ENCODE peak calls at places on chromosomes 6 and 20, in eight cellular contexts. One of them, this sample, is unnamed.

GRCh38 chr6:146189131-146189530 is 160.3 kb downstream of the GRM1 start:
- DNase-seq in neural crest cell: no peak
- DNase-seq in AG10803: no peak
- DNase-seq in NB4: no peak
- DNase-seq in IMR-90: no peak
- DNase-seq in fibroblast of pulmonary artery: no peak
- DNase-seq in GM12865: no peak
- DNase-seq in astrocyte of the spinal cord: no peak
- DNase-seq in this sample: no peak

GRCh38 chr6:21522773-21523490 is 70.6 kb upstream of the SOX4 start:
- DNase-seq in NB4: no peak
- DNase-seq in IMR-90: no peak
- DNase-seq in AG10803: no peak
- DNase-seq in neural crest cell: no peak
- DNase-seq in GM12865: no peak
- DNase-seq in astrocyte of the spinal cord: no peak
- DNase-seq in fibroblast of pulmonary artery: no peak
- DNase-seq in this sample: no peak

GRCh38 chr20:11375368-11375767 is 542.3 kb upstream of the BTBD3 start:
- DNase-seq in neural crest cell: no peak
- DNase-seq in AG10803: no peak
- DNase-seq in NB4: no peak
- DNase-seq in IMR-90: no peak
- DNase-seq in astrocyte of the spinal cord: no peak
- DNase-seq in GM12865: no peak
- DNase-seq in fibroblast of pulmonary artery: no peak
- DNase-seq in this sample: no peak

GRCh38 chr6:52524921-52525320 is 51.9 kb downstream of the TRAM2 start:
- DNase-seq in AG10803: no peak
- DNase-seq in neural crest cell: no peak
- DNase-seq in NB4: no peak
- DNase-seq in fibroblast of pulmonary artery: no peak
- DNase-seq in GM12865: no peak
- DNase-seq in IMR-90: no peak
- DNase-seq in astrocyte of the spinal cord: no peak
- DNase-seq in this sample: peak; percentile 38

GRCh38 chr6:136526196-136526930 is 23.9 kb downstream of the MAP7 start:
- DNase-seq in NB4: peak; percentile 88
- DNase-seq in neural crest cell: peak; percentile 35
- DNase-seq in astrocyte of the spinal cord: peak; percentile 62
- DNase-seq in GM12865: no peak
- DNase-seq in AG10803: peak; percentile 76
- DNase-seq in fibroblast of pulmonary artery: peak; percentile 73
- DNase-seq in IMR-90: peak; percentile 63
- DNase-seq in this sample: no peak

GRCh38 chr6:72916298-72916697 is 294.4 kb downstream of the KCNQ5 start:
- DNase-seq in AG10803: no peak
- DNase-seq in GM12865: no peak
- DNase-seq in NB4: no peak
- DNase-seq in IMR-90: no peak
- DNase-seq in astrocyte of the spinal cord: no peak
- DNase-seq in fibroblast of pulmonary artery: peak; percentile 63
- DNase-seq in neural crest cell: no peak
- DNase-seq in this sample: no peak

GRCh38 chr20:14234666-14235295 is 102.6 kb downstream of the FLRT3 start:
- DNase-seq in NB4: no peak
- DNase-seq in AG10803: peak; percentile 64
- DNase-seq in astrocyte of the spinal cord: peak; percentile 38
- DNase-seq in neural crest cell: no peak
- DNase-seq in GM12865: no peak
- DNase-seq in fibroblast of pulmonary artery: peak; percentile 33
- DNase-seq in IMR-90: peak; percentile 65
- DNase-seq in this sample: no peak

GRCh38 chr20:23235173-23236027 is 115.2 kb upstream of the NXT1 start:
- DNase-seq in AG10803: peak; percentile 47
- DNase-seq in NB4: peak; percentile 86
- DNase-seq in GM12865: peak; percentile 65
- DNase-seq in neural crest cell: peak; percentile 58
- DNase-seq in fibroblast of pulmonary artery: peak; percentile 83
- DNase-seq in IMR-90: peak; percentile 54
- DNase-seq in astrocyte of the spinal cord: peak; percentile 52
- DNase-seq in this sample: no peak

GRCh38 chr6:147119310-147119709 is 84.9 kb upstream of the STXBP5 start:
- DNase-seq in fibroblast of pulmonary artery: no peak
- DNase-seq in AG10803: no peak
- DNase-seq in astrocyte of the spinal cord: no peak
- DNase-seq in neural crest cell: no peak
- DNase-seq in IMR-90: no peak
- DNase-seq in GM12865: no peak
- DNase-seq in NB4: no peak
- DNase-seq in this sample: no peak

GRCh38 chr20:32251470-32251869 is 26.0 kb upstream of the KIF3B start:
- DNase-seq in neural crest cell: no peak
- DNase-seq in IMR-90: no peak
- DNase-seq in astrocyte of the spinal cord: no peak
- DNase-seq in GM12865: no peak
- DNase-seq in fibroblast of pulmonary artery: no peak
- DNase-seq in NB4: no peak
- DNase-seq in AG10803: no peak
- DNase-seq in this sample: no peak

GRCh38 chr6:119308048-119308570 is 41.5 kb downstream of the MAN1A1 start:
- DNase-seq in fibroblast of pulmonary artery: peak; percentile 62
- DNase-seq in AG10803: peak; percentile 86
- DNase-seq in neural crest cell: no peak
- DNase-seq in astrocyte of the spinal cord: peak; percentile 67
- DNase-seq in GM12865: no peak
- DNase-seq in IMR-90: peak; percentile 84
- DNase-seq in NB4: peak; percentile 13
- DNase-seq in this sample: no peak

GRCh38 chr6:87945181-87945580 is 102.5 kb upstream of the SPACA1 start:
- DNase-seq in GM12865: no peak
- DNase-seq in astrocyte of the spinal cord: no peak
- DNase-seq in neural crest cell: no peak
- DNase-seq in fibroblast of pulmonary artery: no peak
- DNase-seq in IMR-90: no peak
- DNase-seq in AG10803: no peak
- DNase-seq in NB4: no peak
- DNase-seq in this sample: no peak

GRCh38 chr6:87941556-87942358 is 105.9 kb upstream of the SPACA1 start:
- DNase-seq in GM12865: no peak
- DNase-seq in AG10803: no peak
- DNase-seq in neural crest cell: no peak
- DNase-seq in IMR-90: no peak
- DNase-seq in astrocyte of the spinal cord: no peak
- DNase-seq in fibroblast of pulmonary artery: no peak
- DNase-seq in NB4: no peak
- DNase-seq in this sample: no peak

GRCh38 chr6:87945966-87946365 is 101.7 kb upstream of the SPACA1 start:
- DNase-seq in fibroblast of pulmonary artery: no peak
- DNase-seq in AG10803: peak; percentile 39
- DNase-seq in IMR-90: no peak
- DNase-seq in NB4: no peak
- DNase-seq in astrocyte of the spinal cord: no peak
- DNase-seq in neural crest cell: no peak
- DNase-seq in GM12865: no peak
- DNase-seq in this sample: no peak

GRCh38 chr6:87943191-87943590 is 104.5 kb upstream of the SPACA1 start:
- DNase-seq in GM12865: no peak
- DNase-seq in AG10803: no peak
- DNase-seq in neural crest cell: no peak
- DNase-seq in astrocyte of the spinal cord: no peak
- DNase-seq in NB4: no peak
- DNase-seq in IMR-90: no peak
- DNase-seq in fibroblast of pulmonary artery: no peak
- DNase-seq in this sample: no peak

GRCh38 chr6:87944541-87944954 is 103.1 kb upstream of the SPACA1 start:
- DNase-seq in IMR-90: peak; percentile 36
- DNase-seq in GM12865: peak; percentile 39
- DNase-seq in astrocyte of the spinal cord: peak; percentile 36
- DNase-seq in NB4: peak; percentile 14
- DNase-seq in AG10803: peak; percentile 75
- DNase-seq in fibroblast of pulmonary artery: peak; percentile 41
- DNase-seq in neural crest cell: no peak
- DNase-seq in this sample: no peak
- TF ChIP-seq CTCF in IMR-90: no peak
- TF ChIP-seq CTCF in GM12865: peak; percentile 3
- TF ChIP-seq CTCF in astrocyte of the spinal cord: no peak
- TF ChIP-seq CTCF in NB4: no peak
- TF ChIP-seq CTCF in AG10803: peak; percentile 52
- TF ChIP-seq CTCF in fibroblast of pulmonary artery: peak; percentile 4
- TF ChIP-seq CTCF in neural crest cell: no peak
- TF ChIP-seq CTCF in this sample: peak; percentile 5

GRCh38 chr20:36234771-36235320 is 1.4 kb upstream of the AAR2 start:
- DNase-seq in astrocyte of the spinal cord: no peak
- DNase-seq in fibroblast of pulmonary artery: no peak
- DNase-seq in NB4: no peak
- DNase-seq in AG10803: no peak
- DNase-seq in GM12865: no peak
- DNase-seq in neural crest cell: no peak
- DNase-seq in IMR-90: no peak
- DNase-seq in this sample: no peak

GRCh38 chr20:36238153-36238552 is 1.9 kb downstream of the AAR2 start:
- DNase-seq in astrocyte of the spinal cord: no peak
- DNase-seq in GM12865: no peak
- DNase-seq in neural crest cell: no peak
- DNase-seq in NB4: no peak
- DNase-seq in IMR-90: no peak
- DNase-seq in AG10803: no peak
- DNase-seq in fibroblast of pulmonary artery: no peak
- DNase-seq in this sample: no peak

GRCh38 chr20:36236786-36237121 is 476 bp downstream of the AAR2 start:
- DNase-seq in IMR-90: no peak
- DNase-seq in GM12865: no peak
- DNase-seq in astrocyte of the spinal cord: no peak
- DNase-seq in AG10803: no peak
- DNase-seq in NB4: no peak
- DNase-seq in fibroblast of pulmonary artery: no peak
- DNase-seq in neural crest cell: no peak
- DNase-seq in this sample: no peak

GRCh38 chr20:36237477-36237876 is 1.2 kb downstream of the AAR2 start:
- DNase-seq in neural crest cell: no peak
- DNase-seq in GM12865: no peak
- DNase-seq in astrocyte of the spinal cord: no peak
- DNase-seq in NB4: no peak
- DNase-seq in IMR-90: no peak
- DNase-seq in AG10803: no peak
- DNase-seq in fibroblast of pulmonary artery: no peak
- DNase-seq in this sample: no peak

DNA sequence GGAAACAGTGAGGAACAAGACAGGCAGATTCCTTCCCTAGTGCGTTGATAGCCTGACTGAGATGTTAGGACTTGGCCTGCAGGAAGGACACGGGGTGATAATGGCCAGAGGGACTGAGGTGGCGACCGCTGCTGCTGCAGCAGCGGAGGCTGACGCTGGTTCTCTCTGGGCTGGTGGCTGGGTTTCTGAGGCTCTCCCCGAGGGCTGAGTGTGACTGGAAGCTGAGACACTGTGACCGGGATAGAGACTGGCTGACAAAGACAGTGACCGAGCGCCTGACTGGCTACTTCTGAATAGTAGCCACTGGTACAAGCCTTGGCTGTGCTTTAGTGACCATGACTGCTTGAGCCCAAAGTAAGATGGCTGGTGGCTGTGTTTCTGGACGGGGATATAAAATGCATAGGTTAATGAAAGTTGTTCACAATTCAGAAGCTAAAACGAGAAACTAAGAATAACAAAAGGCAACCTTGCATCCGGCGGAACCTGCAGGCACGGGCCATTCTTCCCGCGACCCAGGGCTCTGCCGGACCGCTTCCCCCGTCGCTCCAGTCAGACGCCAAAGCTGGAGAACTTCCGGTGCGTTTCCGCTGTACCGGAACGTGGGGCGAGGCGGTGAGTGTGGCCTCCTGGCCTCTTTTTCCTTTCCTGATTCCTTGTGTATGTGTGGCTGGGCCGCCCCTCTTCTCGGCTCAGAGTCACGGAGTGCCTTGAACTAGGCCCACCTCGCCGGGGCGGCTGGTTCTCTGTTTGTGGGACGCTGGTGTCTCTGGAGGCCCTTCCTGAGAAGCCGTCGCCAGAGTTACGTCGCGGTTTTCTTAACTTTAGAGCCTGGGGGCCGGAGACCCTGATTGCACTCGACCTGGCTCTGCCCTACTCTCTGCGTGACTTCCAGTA is at the start of gene AAR2:
- DNase-seq in fibroblast of pulmonary artery: peak; percentile 84
- DNase-seq in GM12865: peak; percentile 88
- DNase-seq in AG10803: peak; percentile 76
- DNase-seq in neural crest cell: peak; percentile 77
- DNase-seq in NB4: peak; percentile 88
- DNase-seq in IMR-90: peak; percentile 78
- DNase-seq in astrocyte of the spinal cord: peak; percentile 77
- DNase-seq in this sample: no peak
- TF ChIP-seq CTCF in fibroblast of pulmonary artery: no peak
- TF ChIP-seq CTCF in GM12865: no peak
- TF ChIP-seq CTCF in AG10803: no peak
- TF ChIP-seq CTCF in neural crest cell: no peak
- TF ChIP-seq CTCF in NB4: no peak
- TF ChIP-seq CTCF in IMR-90: no peak
- TF ChIP-seq CTCF in astrocyte of the spinal cord: no peak
- TF ChIP-seq CTCF in this sample: no peak

GRCh38 chr6:2792330-2792729 is 27.1 kb downstream of the WRNIP1 start:
- DNase-seq in IMR-90: peak; percentile 50
- DNase-seq in fibroblast of pulmonary artery: peak; percentile 32
- DNase-seq in astrocyte of the spinal cord: peak; percentile 14
- DNase-seq in GM12865: no peak
- DNase-seq in NB4: peak; percentile 38
- DNase-seq in neural crest cell: no peak
- DNase-seq in AG10803: peak; percentile 37
- DNase-seq in this sample: no peak

GRCh38 chr6:2793491-2794151 is 28.4 kb downstream of the WRNIP1 start:
- DNase-seq in IMR-90: no peak
- DNase-seq in GM12865: peak; percentile 28
- DNase-seq in AG10803: peak; percentile 19
- DNase-seq in astrocyte of the spinal cord: peak; percentile 33
- DNase-seq in neural crest cell: no peak
- DNase-seq in NB4: peak; percentile 96
- DNase-seq in fibroblast of pulmonary artery: no peak
- DNase-seq in this sample: no peak

GRCh38 chr6:2794171-2794730 is 29.1 kb downstream of the WRNIP1 start:
- DNase-seq in fibroblast of pulmonary artery: no peak
- DNase-seq in GM12865: no peak
- DNase-seq in astrocyte of the spinal cord: no peak
- DNase-seq in neural crest cell: no peak
- DNase-seq in AG10803: no peak
- DNase-seq in IMR-90: peak; percentile 60
- DNase-seq in NB4: no peak
- DNase-seq in this sample: no peak

GRCh38 chr6:2791124-2792050 is 26.2 kb downstream of the WRNIP1 start:
- DNase-seq in IMR-90: peak; percentile 97
- DNase-seq in AG10803: peak; percentile 91
- DNase-seq in neural crest cell: peak; percentile 51
- DNase-seq in NB4: peak; percentile 85
- DNase-seq in fibroblast of pulmonary artery: peak; percentile 89
- DNase-seq in astrocyte of the spinal cord: peak; percentile 82
- DNase-seq in GM12865: peak; percentile 75
- DNase-seq in this sample: no peak

GRCh38 chr6:2790588-2790987 is 25.4 kb downstream of the WRNIP1 start:
- DNase-seq in NB4: no peak
- DNase-seq in fibroblast of pulmonary artery: peak; percentile 43
- DNase-seq in GM12865: no peak
- DNase-seq in neural crest cell: no peak
- DNase-seq in IMR-90: peak; percentile 85
- DNase-seq in astrocyte of the spinal cord: peak; percentile 28
- DNase-seq in AG10803: peak; percentile 79
- DNase-seq in this sample: no peak
- TF ChIP-seq CTCF in NB4: no peak
- TF ChIP-seq CTCF in fibroblast of pulmonary artery: no peak
- TF ChIP-seq CTCF in GM12865: no peak
- TF ChIP-seq CTCF in neural crest cell: no peak
- TF ChIP-seq CTCF in IMR-90: peak; percentile 18
- TF ChIP-seq CTCF in astrocyte of the spinal cord: no peak
- TF ChIP-seq CTCF in AG10803: peak; percentile 36
- TF ChIP-seq CTCF in this sample: no peak

GRCh38 chr20:36017034-36017951 is 48.9 kb downstream of the CNBD2 start:
- DNase-seq in GM12865: no peak
- DNase-seq in NB4: no peak
- DNase-seq in astrocyte of the spinal cord: peak; percentile 53
- DNase-seq in AG10803: peak; percentile 91
- DNase-seq in neural crest cell: no peak
- DNase-seq in IMR-90: peak; percentile 56
- DNase-seq in fibroblast of pulmonary artery: peak; percentile 74
- DNase-seq in this sample: no peak
- TF ChIP-seq CTCF in GM12865: no peak
- TF ChIP-seq CTCF in NB4: no peak
- TF ChIP-seq CTCF in astrocyte of the spinal cord: no peak
- TF ChIP-seq CTCF in AG10803: no peak
- TF ChIP-seq CTCF in neural crest cell: no peak
- TF ChIP-seq CTCF in IMR-90: no peak
- TF ChIP-seq CTCF in fibroblast of pulmonary artery: no peak
- TF ChIP-seq CTCF in this sample: no peak